ENCODE peak calls at places on chromosomes 6 and 20, in ten cellular contexts. One of them, this sample, is unnamed. For H3K36me3, the result is how much of the 10 kb centered on the place peaks cover.

GRCh38 chr20:60258255-60258863 is 300.1 kb downstream of the CDH26 start:
- DNase-seq in body of pancreas: peak
- DNase-seq in CD8-positive, alpha-beta T cell: no peak
- DNase-seq in right lobe of liver: peak
- DNase-seq in mucosa of descending colon: no peak
- DNase-seq in left ventricle myocardium inferior: no peak
- DNase-seq in tibial artery: no peak
- DNase-seq in Peyer's patch: no peak
- DNase-seq in astrocyte: no peak
- DNase-seq in psoas muscle: no peak
- DNase-seq in this sample: no peak

GRCh38 chr6:6494677-6495076 is 93.8 kb upstream of the LY86 start:
- DNase-seq in body of pancreas: peak
- DNase-seq in tibial artery: peak
- DNase-seq in right lobe of liver: peak
- DNase-seq in CD8-positive, alpha-beta T cell: peak
- DNase-seq in mucosa of descending colon: peak
- DNase-seq in Peyer's patch: peak
- DNase-seq in left ventricle myocardium inferior: peak
- DNase-seq in astrocyte: no peak
- DNase-seq in psoas muscle: peak
- DNase-seq in this sample: peak

GRCh38 chr20:29878777-29879442 is 1378.6 kb upstream of the DEFB115 start:
- DNase-seq in Peyer's patch: no peak
- DNase-seq in CD8-positive, alpha-beta T cell: no peak
- DNase-seq in mucosa of descending colon: peak
- DNase-seq in astrocyte: no peak
- DNase-seq in right lobe of liver: peak
- DNase-seq in psoas muscle: no peak
- DNase-seq in body of pancreas: no peak
- DNase-seq in left ventricle myocardium inferior: no peak
- DNase-seq in tibial artery: no peak
- DNase-seq in this sample: peak

GRCh38 chr6:41182069-41183034 is 18.6 kb downstream of the TREML2 start:
- DNase-seq in CD8-positive, alpha-beta T cell: peak
- DNase-seq in psoas muscle: no peak
- DNase-seq in body of pancreas: peak
- DNase-seq in right lobe of liver: no peak
- DNase-seq in left ventricle myocardium inferior: no peak
- DNase-seq in astrocyte: peak
- DNase-seq in Peyer's patch: peak
- DNase-seq in tibial artery: peak
- DNase-seq in mucosa of descending colon: no peak
- DNase-seq in this sample: no peak

GRCh38 chr6:156560476-156560875 is 216.7 kb upstream of the ARID1B start:
- DNase-seq in right lobe of liver: no peak
- DNase-seq in astrocyte: no peak
- DNase-seq in left ventricle myocardium inferior: no peak
- DNase-seq in mucosa of descending colon: no peak
- DNase-seq in tibial artery: no peak
- DNase-seq in CD8-positive, alpha-beta T cell: no peak
- DNase-seq in Peyer's patch: no peak
- DNase-seq in psoas muscle: no peak
- DNase-seq in body of pancreas: no peak
- DNase-seq in this sample: no peak

GRCh38 chr6:134256862-134257261 is 61.0 kb downstream of the SGK1 start:
- DNase-seq in mucosa of descending colon: no peak
- DNase-seq in psoas muscle: no peak
- DNase-seq in astrocyte: no peak
- DNase-seq in Peyer's patch: no peak
- DNase-seq in right lobe of liver: no peak
- DNase-seq in left ventricle myocardium inferior: no peak
- DNase-seq in CD8-positive, alpha-beta T cell: no peak
- DNase-seq in body of pancreas: no peak
- DNase-seq in tibial artery: no peak
- DNase-seq in this sample: no peak

GRCh38 chr6:89197141-89197540 is 20.0 kb downstream of the GABRR1 start:
- DNase-seq in Peyer's patch: no peak
- DNase-seq in astrocyte: no peak
- DNase-seq in psoas muscle: no peak
- DNase-seq in body of pancreas: no peak
- DNase-seq in right lobe of liver: no peak
- DNase-seq in left ventricle myocardium inferior: no peak
- DNase-seq in tibial artery: no peak
- DNase-seq in CD8-positive, alpha-beta T cell: no peak
- DNase-seq in mucosa of descending colon: no peak
- DNase-seq in this sample: no peak

GRCh38 chr6:24991748-24992467 is 56.1 kb upstream of the RIPOR2 start:
- DNase-seq in right lobe of liver: peak
- DNase-seq in mucosa of descending colon: peak
- DNase-seq in body of pancreas: peak
- DNase-seq in Peyer's patch: peak
- DNase-seq in astrocyte: no peak
- DNase-seq in left ventricle myocardium inferior: no peak
- DNase-seq in psoas muscle: no peak
- DNase-seq in tibial artery: no peak
- DNase-seq in CD8-positive, alpha-beta T cell: peak
- DNase-seq in this sample: peak

GRCh38 chr6:14925025-14925595 is 320.8 kb upstream of the JARID2 start:
- DNase-seq in left ventricle myocardium inferior: no peak
- DNase-seq in body of pancreas: no peak
- DNase-seq in CD8-positive, alpha-beta T cell: no peak
- DNase-seq in Peyer's patch: no peak
- DNase-seq in astrocyte: no peak
- DNase-seq in psoas muscle: no peak
- DNase-seq in tibial artery: no peak
- DNase-seq in right lobe of liver: no peak
- DNase-seq in mucosa of descending colon: no peak
- DNase-seq in this sample: no peak

DNA sequence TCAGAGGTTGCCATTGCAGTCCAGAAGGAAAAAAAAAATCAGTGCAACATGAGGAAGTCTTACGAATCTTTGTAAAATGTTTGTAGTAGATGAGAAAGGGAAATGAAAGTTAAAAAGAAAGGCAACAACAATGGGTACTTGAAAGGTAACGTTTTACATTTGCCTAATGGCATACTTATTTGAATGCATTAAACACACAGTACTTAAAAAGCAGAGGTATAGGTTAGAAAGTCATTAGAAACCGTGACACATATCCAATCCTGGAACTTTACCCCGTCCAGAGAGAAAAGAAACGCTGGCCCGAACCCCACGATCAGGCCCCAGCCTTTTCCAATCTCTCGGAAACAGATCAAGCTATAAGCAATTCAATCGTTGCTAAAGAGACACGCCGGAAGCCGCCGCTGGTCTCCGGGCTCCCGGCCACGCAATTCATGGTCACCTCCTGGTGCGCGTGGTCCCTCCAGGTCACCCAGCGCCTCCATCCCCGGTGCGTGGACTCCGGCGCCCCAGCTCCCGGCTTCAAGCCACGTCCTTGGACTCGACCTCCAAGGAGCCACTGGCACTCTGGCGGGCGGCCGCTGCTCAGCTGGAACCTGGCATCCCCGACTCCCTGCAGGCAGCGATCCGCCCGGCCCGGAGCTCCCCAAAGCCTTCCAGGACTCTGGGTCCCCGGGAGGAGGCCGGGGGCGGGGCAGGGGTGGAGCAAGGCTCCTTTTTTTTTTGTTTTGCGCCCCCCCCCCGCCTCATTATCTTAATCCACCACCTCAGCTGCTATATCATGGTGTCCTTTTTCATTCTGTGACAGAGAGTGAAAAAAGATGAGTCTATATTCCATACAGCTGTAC is at the start of gene SLC18B1:
- DNase-seq in CD8-positive, alpha-beta T cell: peak
- DNase-seq in tibial artery: peak
- DNase-seq in body of pancreas: peak
- DNase-seq in astrocyte: no peak
- DNase-seq in mucosa of descending colon: peak
- DNase-seq in Peyer's patch: peak
- DNase-seq in left ventricle myocardium inferior: peak
- DNase-seq in right lobe of liver: peak
- DNase-seq in psoas muscle: peak
- DNase-seq in this sample: peak
- H3K4me3 ChIP-seq in CD8-positive, alpha-beta T cell: no peak
- H3K4me3 ChIP-seq in tibial artery: peak
- H3K4me3 ChIP-seq in body of pancreas: peak
- H3K4me3 ChIP-seq in astrocyte: peak
- H3K4me3 ChIP-seq in mucosa of descending colon: peak
- H3K4me3 ChIP-seq in Peyer's patch: no peak
- H3K4me3 ChIP-seq in left ventricle myocardium inferior: peak
- H3K4me3 ChIP-seq in right lobe of liver: peak
- H3K4me3 ChIP-seq in psoas muscle: peak
- H3K4me3 ChIP-seq in this sample: peak

DNA sequence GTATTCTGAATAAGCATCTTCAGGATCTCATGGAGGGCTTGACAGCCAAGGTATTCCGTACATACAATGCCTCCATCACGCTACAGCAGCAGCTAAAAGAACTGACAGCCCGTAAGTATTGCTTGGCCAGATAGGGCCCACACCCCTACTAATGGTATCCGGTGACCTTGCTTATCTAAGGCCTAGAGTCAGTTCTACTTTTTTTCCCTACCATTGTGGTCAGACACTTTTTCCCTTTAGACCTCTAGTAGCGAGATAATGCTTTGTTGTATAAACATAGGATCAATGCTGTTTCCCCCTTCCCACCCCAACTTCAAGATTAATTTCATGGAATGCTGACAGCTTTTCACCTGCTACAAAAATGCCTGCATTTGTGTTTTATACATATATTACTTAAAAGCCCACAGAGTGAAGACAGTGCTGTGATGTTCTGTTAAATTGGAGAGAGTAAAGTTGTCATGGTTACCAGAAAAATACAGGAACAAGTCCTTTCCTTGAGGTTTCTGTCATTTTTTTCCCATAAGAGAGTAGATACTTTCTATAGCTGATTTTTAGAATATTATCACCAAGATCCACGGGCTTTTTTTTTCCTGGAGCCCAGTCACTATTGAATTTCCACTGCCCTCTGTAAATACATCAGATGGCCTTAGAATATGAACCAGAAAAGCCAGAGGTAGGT is 20.9 kb upstream of the PLCG1 start:
- DNase-seq in mucosa of descending colon: no peak
- DNase-seq in astrocyte: no peak
- DNase-seq in CD8-positive, alpha-beta T cell: no peak
- DNase-seq in tibial artery: no peak
- DNase-seq in Peyer's patch: no peak
- DNase-seq in psoas muscle: no peak
- DNase-seq in right lobe of liver: no peak
- DNase-seq in left ventricle myocardium inferior: no peak
- DNase-seq in body of pancreas: no peak
- DNase-seq in this sample: no peak
- H3K36me3 ChIP-seq in mucosa of descending colon: under half
- H3K36me3 ChIP-seq in astrocyte: half or more
- H3K36me3 ChIP-seq in CD8-positive, alpha-beta T cell: half or more
- H3K36me3 ChIP-seq in tibial artery: half or more
- H3K36me3 ChIP-seq in Peyer's patch: half or more
- H3K36me3 ChIP-seq in psoas muscle: under half
- H3K36me3 ChIP-seq in right lobe of liver: half or more
- H3K36me3 ChIP-seq in left ventricle myocardium inferior: half or more
- H3K36me3 ChIP-seq in body of pancreas: under half
- H3K36me3 ChIP-seq in this sample: half or more

GRCh38 chr6:63757826-63758225 is 122.2 kb downstream of the PHF3 start:
- DNase-seq in right lobe of liver: no peak
- DNase-seq in CD8-positive, alpha-beta T cell: no peak
- DNase-seq in left ventricle myocardium inferior: no peak
- DNase-seq in mucosa of descending colon: no peak
- DNase-seq in astrocyte: no peak
- DNase-seq in tibial artery: no peak
- DNase-seq in psoas muscle: no peak
- DNase-seq in body of pancreas: no peak
- DNase-seq in Peyer's patch: no peak
- DNase-seq in this sample: no peak

GRCh38 chr6:63760199-63760598 is 124.6 kb downstream of the PHF3 start:
- DNase-seq in left ventricle myocardium inferior: no peak
- DNase-seq in body of pancreas: no peak
- DNase-seq in tibial artery: no peak
- DNase-seq in astrocyte: no peak
- DNase-seq in psoas muscle: no peak
- DNase-seq in right lobe of liver: no peak
- DNase-seq in CD8-positive, alpha-beta T cell: no peak
- DNase-seq in Peyer's patch: no peak
- DNase-seq in mucosa of descending colon: no peak
- DNase-seq in this sample: no peak

GRCh38 chr6:63764318-63764916 is 128.8 kb downstream of the PHF3 start:
- DNase-seq in CD8-positive, alpha-beta T cell: no peak
- DNase-seq in right lobe of liver: no peak
- DNase-seq in astrocyte: peak
- DNase-seq in mucosa of descending colon: no peak
- DNase-seq in Peyer's patch: no peak
- DNase-seq in psoas muscle: no peak
- DNase-seq in body of pancreas: no peak
- DNase-seq in left ventricle myocardium inferior: no peak
- DNase-seq in tibial artery: no peak
- DNase-seq in this sample: no peak

DNA sequence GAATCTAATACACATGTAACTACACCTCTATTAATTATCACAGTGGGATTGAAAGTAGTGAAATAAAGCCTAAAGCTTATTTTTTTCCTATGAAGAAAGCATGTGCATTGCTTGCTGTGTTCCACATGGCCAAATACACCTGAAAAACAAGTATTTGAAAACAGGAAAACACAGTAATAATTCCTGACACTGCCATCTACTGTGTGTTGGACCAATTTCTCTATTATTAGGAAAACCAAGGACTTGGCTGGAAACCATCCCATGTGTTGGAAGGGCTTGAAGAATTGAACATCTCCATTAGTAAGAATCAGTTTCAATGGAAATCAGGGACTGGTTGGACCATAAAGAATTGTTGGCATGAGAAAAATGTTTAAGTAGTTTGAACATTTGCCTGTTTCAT is 124.0 kb downstream of the PHF3 start:
- DNase-seq in CD8-positive, alpha-beta T cell: no peak
- DNase-seq in psoas muscle: no peak
- DNase-seq in astrocyte: peak
- DNase-seq in tibial artery: no peak
- DNase-seq in Peyer's patch: no peak
- DNase-seq in mucosa of descending colon: no peak
- DNase-seq in body of pancreas: no peak
- DNase-seq in right lobe of liver: no peak
- DNase-seq in left ventricle myocardium inferior: no peak
- DNase-seq in this sample: no peak
- TF ChIP-seq CTCF in CD8-positive, alpha-beta T cell: no peak
- TF ChIP-seq CTCF in psoas muscle: no peak
- TF ChIP-seq CTCF in astrocyte: no peak
- TF ChIP-seq CTCF in tibial artery: no peak
- TF ChIP-seq CTCF in Peyer's patch: no peak
- TF ChIP-seq CTCF in mucosa of descending colon: no peak
- TF ChIP-seq CTCF in body of pancreas: no peak
- TF ChIP-seq CTCF in right lobe of liver: peak
- TF ChIP-seq CTCF in left ventricle myocardium inferior: no peak
- TF ChIP-seq CTCF in this sample: no peak

DNA sequence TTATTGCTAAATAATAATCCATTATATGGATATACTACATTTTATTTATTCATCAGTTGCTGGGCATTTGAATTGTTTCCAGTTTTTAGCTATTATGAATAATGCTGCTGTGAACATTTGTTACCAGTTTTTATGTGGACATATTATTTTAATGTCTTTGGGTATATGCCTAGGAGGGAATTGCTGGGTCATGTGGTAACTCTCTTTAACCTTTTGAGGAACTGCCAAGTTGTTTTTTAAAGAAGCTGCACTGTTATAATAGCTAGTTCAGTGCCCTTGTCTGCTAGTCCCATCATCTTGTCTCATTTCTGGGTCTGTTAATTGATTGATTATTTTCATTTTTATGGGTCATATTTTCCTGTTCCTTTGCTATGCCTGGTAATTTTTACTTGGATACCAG is 56.3 kb downstream of the FOXO3 start:
- DNase-seq in body of pancreas: no peak
- DNase-seq in mucosa of descending colon: no peak
- DNase-seq in Peyer's patch: no peak
- DNase-seq in left ventricle myocardium inferior: no peak
- DNase-seq in tibial artery: no peak
- DNase-seq in astrocyte: no peak
- DNase-seq in CD8-positive, alpha-beta T cell: no peak
- DNase-seq in right lobe of liver: no peak
- DNase-seq in psoas muscle: no peak
- DNase-seq in this sample: no peak
- H3K4me3 ChIP-seq in body of pancreas: no peak
- H3K4me3 ChIP-seq in mucosa of descending colon: no peak
- H3K4me3 ChIP-seq in Peyer's patch: no peak
- H3K4me3 ChIP-seq in left ventricle myocardium inferior: no peak
- H3K4me3 ChIP-seq in tibial artery: no peak
- H3K4me3 ChIP-seq in astrocyte: no peak
- H3K4me3 ChIP-seq in CD8-positive, alpha-beta T cell: no peak
- H3K4me3 ChIP-seq in right lobe of liver: no peak
- H3K4me3 ChIP-seq in psoas muscle: no peak
- H3K4me3 ChIP-seq in this sample: no peak